ENCODE peak calls at places on chromosomes 13 and 19, in six cellular contexts. Q is psoas muscle, Z is dorsolateral prefrontal cortex, X is thoracic aorta, B is lower leg skin, T is choroid plexus epithelial cell. I is an unnamed sample.

GRCh38 chr19:15293751-15294505 is 38.4 kb downstream of the BRD4 start:
- DNase-seq in Q (no peak), Z (no peak), X (no peak), B (no peak), T (peak), I (peak)

GRCh38 chr13:46160474-46161066 is 21.4 kb downstream of the LCP1 start:
- DNase-seq in Q (no peak), Z (no peak), X (no peak), B (no peak), T (peak), I (no peak)

GRCh38 chr13:75544681-75545333 is 4.8 kb upstream of the UCHL3 start:
- DNase-seq in Q (no peak), Z (no peak), X (no peak), B (no peak), T (peak), I (no peak)

GRCh38 chr19:1673645-1674292 is 21.4 kb upstream of the TCF3 start:
- DNase-seq in Q (no peak), Z (no peak), X (no peak), B (no peak), T (no peak), I (no peak)

GRCh38 chr13:41548031-41548430 is 90.7 kb downstream of the RGCC start:
- DNase-seq in Q (no peak), Z (no peak), X (no peak), B (no peak), T (no peak), I (no peak)

GRCh38 chr19:5152767-5153532 is 184.0 kb downstream of the KDM4B start:
- DNase-seq in Q (no peak), Z (no peak), X (no peak), B (no peak), T (no peak), I (no peak)

GRCh38 chr13:100434010-100434763 is 154.4 kb downstream of the GGACT start:
- DNase-seq in Q (no peak), Z (no peak), X (no peak), B (no peak), T (peak), I (no peak)

GRCh38 chr19:18696023-18696422 is 12.5 kb downstream of the CRTC1 start:
- DNase-seq in Q (no peak), Z (no peak), X (no peak), B (no peak), T (no peak), I (no peak)

GRCh38 chr13:97976551-97977375 is 23.3 kb downstream of the IPO5 start:
- DNase-seq in Q (no peak), Z (peak), X (peak), B (no peak), T (no peak), I (peak)

GRCh38 chr13:110419391-110419791 is 112.3 kb downstream of the COL4A2 start:
- DNase-seq in Q (no peak), Z (no peak), X (no peak), B (no peak), T (no peak), I (no peak)

GRCh38 chr19:2425622-2426581 is 1.5 kb downstream of the TIMM13 start:
- DNase-seq in Q (no peak), Z (no peak), X (no peak), B (no peak), T (no peak), I (no peak)

GRCh38 chr19:13976446-13976845 is 24.1 kb downstream of the DCAF15 start:
- DNase-seq in Q (no peak), Z (no peak), X (no peak), B (no peak), T (no peak), I (no peak)

GRCh38 chr13:52991344-52992020 is 37.1 kb upstream of the OLFM4 start:
- DNase-seq in Q (no peak), Z (no peak), X (no peak), B (no peak), T (no peak), I (no peak)

GRCh38 chr13:100195568-100195967 is 106.7 kb downstream of the PCCA start:
- DNase-seq in Q (no peak), Z (no peak), X (no peak), B (no peak), T (no peak), I (no peak)

GRCh38 chr19:46717716-46718143 is 816 bp upstream of the PRKD2 start:
- DNase-seq in Q (no peak), Z (no peak), X (no peak), B (no peak), T (no peak), I (no peak)

GRCh38 chr13:42720116-42720857 is 61.1 kb upstream of the FAM216B start:
- DNase-seq in Q (no peak), Z (no peak), X (no peak), B (no peak), T (peak), I (peak)

GRCh38 chr19:392375-392970 is 16.5 kb downstream of the C2CD4C start:
- DNase-seq in Q (no peak), Z (no peak), X (no peak), B (no peak), T (no peak), I (no peak)

GRCh38 chr19:38736413-38737280 is 7.6 kb downstream of the CAPN12 start:
- DNase-seq in Q (no peak), Z (no peak), X (no peak), B (peak), T (peak), I (no peak)
- H3K4me3 ChIP-seq in Q (peak), Z (peak), X (peak), B (no peak), T (peak), I (no peak)

GRCh38 chr13:101473458-101473857 is 21.0 kb downstream of the ITGBL1 start:
- DNase-seq in Q (no peak), Z (no peak), X (no peak), B (no peak), T (peak), I (no peak)

GRCh38 chr13:101475536-101475935 is 23.1 kb downstream of the ITGBL1 start:
- DNase-seq in Q (no peak), Z (no peak), X (no peak), B (no peak), T (no peak), I (no peak)

DNA sequence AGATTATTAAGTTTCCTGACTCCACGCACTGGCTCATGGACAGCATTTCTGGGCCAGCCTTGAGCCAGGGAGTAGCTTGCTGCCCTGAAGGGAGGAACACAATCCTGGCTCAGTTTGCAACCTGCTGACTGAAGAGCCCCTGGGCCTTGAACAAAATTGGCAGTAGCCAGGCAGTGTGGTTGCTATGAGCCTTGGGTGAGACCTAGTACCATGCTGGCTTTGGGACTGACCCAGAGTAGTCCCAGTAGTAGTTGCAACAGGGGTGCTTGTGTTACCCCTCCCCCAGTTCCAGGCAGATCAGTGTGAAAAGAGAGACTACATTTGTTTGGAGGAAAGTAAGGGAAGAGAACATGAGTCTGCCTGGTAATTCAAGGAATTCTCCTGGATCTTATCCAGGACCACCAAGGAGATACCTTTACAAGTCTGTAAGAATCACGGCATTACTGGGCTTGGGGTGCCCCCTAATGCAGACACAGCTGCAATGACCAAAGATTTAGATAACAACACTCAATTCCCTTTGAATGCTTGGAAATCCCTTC is 22.0 kb downstream of the ITGBL1 start:
- DNase-seq in Q (no peak), Z (no peak), X (no peak), B (no peak), T (peak), I (peak)
- TF ChIP-seq CTCF in Q (no peak), Z (peak), X (peak), B (no peak), T (peak), I (peak)

DNA sequence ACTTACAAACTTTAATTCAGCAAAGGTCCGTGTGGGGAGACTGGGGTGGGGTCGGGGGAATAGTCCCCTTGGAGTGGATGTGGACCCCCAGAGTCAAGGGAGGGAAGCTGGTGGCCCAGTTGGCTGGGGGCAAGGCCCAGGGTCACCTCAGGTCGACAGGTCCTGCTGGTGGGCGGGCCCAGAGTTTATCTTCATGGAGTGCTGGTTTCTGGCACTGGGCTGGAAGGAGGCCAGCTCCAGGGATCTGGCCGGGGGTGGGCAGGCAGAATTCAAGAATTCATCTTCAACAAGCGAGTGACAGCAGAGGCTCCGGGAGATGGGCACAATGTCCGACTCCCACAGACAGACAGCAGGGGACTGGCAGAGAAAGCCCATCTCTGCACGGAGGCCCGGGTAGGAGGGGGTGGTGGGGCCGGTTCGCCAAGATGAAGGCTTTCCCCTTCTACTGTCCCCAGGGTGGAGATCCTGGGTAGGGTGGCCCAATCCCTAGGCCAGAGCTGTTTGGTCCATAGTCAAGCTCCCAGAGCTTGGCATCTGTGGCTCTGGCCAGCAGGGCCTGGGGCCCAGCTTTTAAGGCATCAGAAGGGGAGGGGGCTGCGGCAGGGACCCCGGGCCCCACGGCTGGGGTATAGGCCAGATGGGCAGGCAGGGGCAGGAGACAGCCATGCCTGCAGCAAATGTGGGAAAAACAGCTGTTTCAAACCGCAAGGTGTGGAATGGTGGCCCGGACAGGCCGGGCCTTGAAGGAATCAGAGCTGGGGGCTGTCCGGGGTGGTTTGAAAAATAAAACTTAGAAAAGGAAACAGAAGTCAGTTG is 622 bp upstream of the FDX2 start:
- DNase-seq in Q (no peak), Z (no peak), X (no peak), B (no peak), T (no peak), I (no peak)
- H3K4me3 ChIP-seq in Q (peak), Z (peak), X (peak), B (no peak), T (no peak), I (peak)

DNA sequence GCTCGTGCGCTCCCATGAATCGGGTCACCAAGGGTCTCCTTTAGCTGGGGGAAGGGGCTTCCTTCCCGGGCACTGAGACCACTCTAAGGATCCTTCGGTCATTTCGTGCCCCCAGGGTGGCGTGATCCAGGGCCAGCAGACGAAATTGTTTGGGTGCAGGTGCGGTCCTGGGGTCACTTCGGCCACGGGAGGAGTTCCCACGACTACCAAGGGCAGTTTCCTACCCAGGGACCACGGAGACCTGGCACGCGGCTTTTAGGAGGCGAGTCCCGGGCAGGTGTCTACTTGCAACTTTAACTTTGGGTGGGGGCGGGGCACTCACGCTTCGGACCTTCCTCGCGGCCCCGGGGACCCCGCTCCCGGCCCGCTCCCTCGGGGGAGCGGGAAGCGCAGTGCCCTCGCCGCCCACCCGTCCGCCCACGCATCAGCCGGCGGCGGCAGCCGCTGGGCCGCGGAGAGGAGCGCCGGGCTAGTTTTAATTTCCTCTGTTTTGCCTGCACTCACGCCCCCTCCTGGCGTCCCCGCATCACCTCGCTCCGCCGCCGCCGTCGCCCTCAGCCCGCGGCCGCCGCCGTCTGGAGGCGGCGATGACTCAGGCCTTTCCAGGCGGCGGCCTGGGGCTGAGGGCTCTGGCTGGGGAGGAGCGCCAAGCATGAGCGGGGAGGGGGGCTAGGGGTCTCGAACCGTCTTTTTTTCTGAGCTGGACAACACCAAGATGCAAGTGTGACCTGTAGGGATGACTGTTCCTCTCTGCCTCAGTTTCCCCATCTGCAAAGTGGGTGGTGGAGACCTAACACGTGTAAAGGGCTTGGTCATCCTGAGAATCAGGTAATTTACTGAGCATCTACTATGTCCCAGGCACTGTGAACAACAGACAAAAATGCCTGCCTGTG is 21.8 kb downstream of the OLFM2 start:
- DNase-seq in Q (peak), Z (peak), X (no peak), B (peak), T (peak), I (peak)
- TF ChIP-seq CTCF in Q (peak), Z (peak), X (peak), B (no peak), T (peak), I (peak)

DNA sequence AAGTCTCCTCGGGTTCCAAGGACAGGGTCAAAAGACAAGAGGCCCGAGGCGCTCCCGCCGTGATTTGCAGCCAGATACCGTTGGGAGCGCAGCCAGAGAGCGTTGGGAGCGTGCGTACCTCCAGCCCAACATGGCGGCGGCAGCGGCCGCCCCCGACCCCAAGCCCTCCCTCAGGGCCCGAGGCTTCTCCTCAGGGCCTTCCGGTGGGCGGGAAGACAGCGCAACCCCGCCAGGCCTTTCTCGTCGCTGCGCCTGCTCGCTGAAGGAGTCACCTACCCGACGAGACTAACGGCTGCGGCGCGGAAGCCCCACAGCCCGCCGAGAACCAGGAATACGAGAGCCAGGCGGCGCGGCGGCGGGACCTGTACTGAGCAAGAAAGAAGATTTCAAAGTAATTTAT is 3.2 kb upstream of the ZNF850 start:
- DNase-seq in Q (no peak), Z (no peak), X (no peak), B (no peak), T (peak), I (no peak)
- H3K4me3 ChIP-seq in Q (no peak), Z (peak), X (peak), B (no peak), T (peak), I (no peak)

GRCh38 chr13:50576156-50576555 is 267.3 kb downstream of the DLEU7 start:
- DNase-seq in Q (no peak), Z (no peak), X (no peak), B (no peak), T (no peak), I (no peak)

GRCh38 chr13:50584856-50585580 is 258.5 kb downstream of the DLEU7 start:
- DNase-seq in Q (no peak), Z (no peak), X (no peak), B (no peak), T (no peak), I (no peak)

GRCh38 chr13:50581586-50582196 is 261.8 kb downstream of the DLEU7 start:
- DNase-seq in Q (no peak), Z (no peak), X (no peak), B (no peak), T (no peak), I (no peak)

GRCh38 chr13:50577806-50578205 is 265.7 kb downstream of the DLEU7 start:
- DNase-seq in Q (no peak), Z (no peak), X (no peak), B (no peak), T (no peak), I (no peak)

GRCh38 chr13:50580684-50581305 is 262.7 kb downstream of the DLEU7 start:
- DNase-seq in Q (no peak), Z (no peak), X (no peak), B (no peak), T (peak), I (no peak)
- TF ChIP-seq CTCF in Q (no peak), Z (no peak), X (no peak), B (no peak), T (peak), I (peak)

DNA sequence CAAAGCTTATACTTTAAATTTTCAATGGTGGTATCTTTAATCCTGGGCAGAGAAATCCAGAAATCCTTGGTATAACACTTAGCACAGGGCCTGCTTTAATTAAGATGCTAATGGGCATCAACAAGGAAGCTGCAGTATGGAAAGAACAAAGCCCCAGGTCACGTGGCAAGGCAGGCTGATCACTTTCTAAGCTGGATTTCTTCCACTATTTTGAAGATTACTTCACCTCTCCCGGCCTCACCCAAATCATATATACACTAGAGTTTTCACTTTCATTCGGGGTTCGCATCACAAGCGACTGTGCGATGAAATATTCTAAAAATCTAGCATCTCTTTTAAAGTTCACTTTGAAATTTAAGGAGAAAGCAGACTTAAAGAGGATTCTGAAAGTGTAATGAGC is 71.8 kb downstream of the STARD13 start:
- DNase-seq in Q (no peak), Z (no peak), X (no peak), B (no peak), T (peak), I (no peak)
- H3K4me3 ChIP-seq in Q (no peak), Z (no peak), X (peak), B (no peak), T (no peak), I (no peak)